ENCODE peak calls at places on chromosome 7, in eight cellular contexts. I is Peyer's patch; H is HEK293T; J is effector CD4-positive, alpha-beta T cell; P is gastrocnemius medialis; X is H9; S is C1 segment of cervical spinal cord; W is HCT116. C is an unnamed sample.
A peak's percentile ranks its signal among the peaks of the same experiment; 100 is the strongest.

GRCh38 chr7:38679419-38679818 is 48.2 kb upstream of the AMPH start:
- DNase-seq in X (no peak), W (no peak), S (no peak), H (no peak), J (no peak), I (no peak), P (no peak), C (no peak)

GRCh38 chr7:30846378-30846777 is 65.3 kb upstream of the AQP1 start:
- DNase-seq in X (no peak), H (no peak), P (no peak), J (no peak), W (no peak), S (no peak), I (no peak), C (no peak)

GRCh38 chr7:131932271-131932670 is 375.8 kb upstream of the PODXL start:
- DNase-seq in J (no peak), W (no peak), X (no peak), S (no peak), H (no peak), I (no peak), P (no peak), C (no peak)

GRCh38 chr7:136359333-136359903 is 382.3 kb upstream of the MTPN start:
- DNase-seq in H (no peak), I (no peak), X (no peak), S (no peak), J (no peak), P (no peak), W (no peak), C (no peak)

GRCh38 chr7:90540406-90540805 is 55.7 kb upstream of the CDK14 start:
- DNase-seq in H (no peak), P (no peak), W (no peak), S (no peak), I (no peak), X (no peak), J (no peak), C (no peak)

GRCh38 chr7:106289848-106290247 is 5.1 kb upstream of the NAMPT start:
- DNase-seq in H (no peak), S (no peak), I (no peak), J (no peak), P (no peak), W (no peak), X (no peak), C (no peak)

GRCh38 chr7:101875215-101875846 is 57.9 kb downstream of the CUX1 start:
- DNase-seq in I (no peak), H (no peak), S (no peak), J (no peak), P (no peak), X (no peak), W (no peak), C (no peak)

GRCh38 chr7:134571101-134571500 is 22.2 kb downstream of the AKR1B15 start:
- DNase-seq in P (no peak), H (no peak), S (no peak), W (no peak), I (no peak), J (no peak), X (no peak), C (no peak)

GRCh38 chr7:140049339-140050024 is 13.3 kb downstream of the PARP12 start:
- DNase-seq in W (no peak), S (no peak), X (no peak), J (no peak), I (no peak), H (no peak), P (no peak), C (no peak)

GRCh38 chr7:111012152-111012551 is 78.8 kb upstream of the LRRN3 start:
- DNase-seq in H (no peak), I (no peak), J (no peak), W (no peak), S (no peak), P (no peak), X (no peak), C (no peak)

GRCh38 chr7:26476271-26476670 is 184.6 kb downstream of the SNX10 start:
- DNase-seq in J (no peak), S (no peak), I (no peak), P (no peak), X (no peak), H (no peak), W (no peak), C (no peak)

GRCh38 chr7:117825132-117825531 is 48.1 kb downstream of the CTTNBP2 start:
- DNase-seq in J (no peak), I (no peak), X (no peak), P (no peak), W (no peak), H (no peak), S (no peak), C (no peak)

GRCh38 chr7:66735154-66735553 is 5.4 kb upstream of the RABGEF1 start:
- DNase-seq in H (no peak), X (no peak), S (no peak), W (no peak), P (no peak), J (no peak), I (no peak), C (no peak)

GRCh38 chr7:154484406-154484805 is 432.2 kb downstream of the DPP6 start:
- DNase-seq in I (no peak), S (peak; percentile 76), J (no peak), H (no peak), W (no peak), X (peak; percentile 47), P (no peak), C (no peak)

GRCh38 chr7:112594397-112594796 is 113.6 kb downstream of the LSMEM1 start:
- DNase-seq in J (no peak), X (no peak), P (no peak), S (no peak), H (no peak), I (no peak), W (no peak), C (no peak)

GRCh38 chr7:91866599-91867148 is 13.8 kb downstream of the MTERF1 start:
- DNase-seq in P (no peak), I (no peak), W (no peak), S (no peak), X (no peak), J (no peak), H (no peak), C (no peak)

GRCh38 chr7:28378574-28379149 is 33.7 kb upstream of the CREB5 start:
- DNase-seq in J (no peak), P (no peak), W (no peak), I (no peak), H (no peak), S (no peak), X (no peak), C (no peak)

GRCh38 chr7:77479536-77480088 is 57.5 kb upstream of the PTPN12 start:
- DNase-seq in S (no peak), H (no peak), P (no peak), X (no peak), W (no peak), J (no peak), I (no peak), C (no peak)

GRCh38 chr7:69775231-69775771 is 177.0 kb downstream of the AUTS2 start:
- DNase-seq in I (no peak), P (no peak), J (no peak), H (no peak), S (no peak), X (no peak), W (no peak), C (peak; percentile 53)

GRCh38 chr7:17689361-17689760 is 250.9 kb downstream of the SNX13 start:
- DNase-seq in X (no peak), I (no peak), H (no peak), S (no peak), P (no peak), W (no peak), J (no peak), C (no peak)

GRCh38 chr7:150945853-150946825 is 32.0 kb downstream of the KCNH2 start:
- DNase-seq in X (peak; percentile 33), I (no peak), P (no peak), W (no peak), J (no peak), S (peak; percentile 59), H (no peak), C (no peak)

GRCh38 chr7:92609921-92610518 is 19.8 kb upstream of the FAM133B start:
- DNase-seq in I (no peak), W (no peak), J (no peak), P (no peak), H (no peak), S (no peak), X (no peak), C (no peak)

GRCh38 chr7:131619336-131620305 is 63.2 kb upstream of the PODXL start:
- DNase-seq in W (no peak), X (no peak), P (no peak), H (no peak), I (no peak), S (no peak), J (no peak), C (peak; percentile 91)

GRCh38 chr7:74454059-74454947 is 597 bp downstream of the GTF2IRD1 start:
- DNase-seq in J (no peak), W (no peak), P (no peak), S (peak; percentile 71), H (no peak), X (no peak), I (no peak), C (no peak)

GRCh38 chr7:46764100-46764941 is 817.6 kb downstream of the TNS3 start:
- DNase-seq in I (no peak), P (peak; percentile 65), S (no peak), J (no peak), H (no peak), W (peak; percentile 95), X (no peak), C (no peak)

C was measured in ELF-1.